ENCODE peak calls at places on chromosomes 16 and 17, in eight cellular contexts. One of them, this sample, is unnamed.

GRCh38 chr17:1720856-1721386 is 3.6 kb upstream of the WDR81 start:
- DNase-seq in HL-60: no peak
- DNase-seq in ascending aorta: no peak
- DNase-seq in left cardiac atrium: peak
- DNase-seq in activated gamma-delta T cell treated with Interleukin-2 at 50 U/mL for 16 hours: peak
- DNase-seq in NCI-H2081: peak
- DNase-seq in A549: peak
- DNase-seq in skeletal muscle cell: no peak
- DNase-seq in this sample: peak

GRCh38 chr17:82014971-82015310 is 7.7 kb downstream of the CENPX start:
- DNase-seq in HL-60: no peak
- DNase-seq in ascending aorta: no peak
- DNase-seq in left cardiac atrium: no peak
- DNase-seq in activated gamma-delta T cell treated with Interleukin-2 at 50 U/mL for 16 hours: no peak
- DNase-seq in NCI-H2081: no peak
- DNase-seq in A549: no peak
- DNase-seq in skeletal muscle cell: no peak
- DNase-seq in this sample: no peak

GRCh38 chr16:54585966-54586365 is 299.4 kb upstream of the IRX3 start:
- DNase-seq in HL-60: no peak
- DNase-seq in ascending aorta: no peak
- DNase-seq in left cardiac atrium: no peak
- DNase-seq in activated gamma-delta T cell treated with Interleukin-2 at 50 U/mL for 16 hours: no peak
- DNase-seq in NCI-H2081: no peak
- DNase-seq in A549: no peak
- DNase-seq in skeletal muscle cell: no peak
- DNase-seq in this sample: no peak

GRCh38 chr17:46785696-46786095 is 32.8 kb downstream of the WNT3 start:
- DNase-seq in HL-60: no peak
- DNase-seq in ascending aorta: no peak
- DNase-seq in left cardiac atrium: no peak
- DNase-seq in activated gamma-delta T cell treated with Interleukin-2 at 50 U/mL for 16 hours: no peak
- DNase-seq in NCI-H2081: no peak
- DNase-seq in A549: no peak
- DNase-seq in skeletal muscle cell: no peak
- DNase-seq in this sample: peak

GRCh38 chr17:42985225-42985624 is 4.9 kb downstream of the RUNDC1 start:
- DNase-seq in HL-60: no peak
- DNase-seq in ascending aorta: no peak
- DNase-seq in left cardiac atrium: no peak
- DNase-seq in activated gamma-delta T cell treated with Interleukin-2 at 50 U/mL for 16 hours: no peak
- DNase-seq in NCI-H2081: no peak
- DNase-seq in A549: no peak
- DNase-seq in skeletal muscle cell: no peak
- DNase-seq in this sample: no peak

GRCh38 chr17:6323626-6324356 is 111.1 kb downstream of the AIPL1 start:
- DNase-seq in HL-60: no peak
- DNase-seq in ascending aorta: no peak
- DNase-seq in left cardiac atrium: no peak
- DNase-seq in activated gamma-delta T cell treated with Interleukin-2 at 50 U/mL for 16 hours: no peak
- DNase-seq in NCI-H2081: no peak
- DNase-seq in A549: peak
- DNase-seq in skeletal muscle cell: no peak
- DNase-seq in this sample: peak

GRCh38 chr17:79192503-79193500 is 118.2 kb downstream of the ENGASE start:
- DNase-seq in HL-60: no peak
- DNase-seq in ascending aorta: no peak
- DNase-seq in left cardiac atrium: peak
- DNase-seq in activated gamma-delta T cell treated with Interleukin-2 at 50 U/mL for 16 hours: no peak
- DNase-seq in NCI-H2081: no peak
- DNase-seq in A549: no peak
- DNase-seq in skeletal muscle cell: no peak
- DNase-seq in this sample: peak

GRCh38 chr16:11890231-11890630 is 25.5 kb downstream of the GSPT1 start:
- DNase-seq in HL-60: no peak
- DNase-seq in ascending aorta: no peak
- DNase-seq in left cardiac atrium: no peak
- DNase-seq in activated gamma-delta T cell treated with Interleukin-2 at 50 U/mL for 16 hours: no peak
- DNase-seq in NCI-H2081: no peak
- DNase-seq in A549: no peak
- DNase-seq in skeletal muscle cell: no peak
- DNase-seq in this sample: no peak

GRCh38 chr17:63967953-63968352 is 4.8 kb downstream of the SCN4A start:
- DNase-seq in HL-60: no peak
- DNase-seq in ascending aorta: no peak
- DNase-seq in left cardiac atrium: no peak
- DNase-seq in activated gamma-delta T cell treated with Interleukin-2 at 50 U/mL for 16 hours: no peak
- DNase-seq in NCI-H2081: no peak
- DNase-seq in A549: no peak
- DNase-seq in skeletal muscle cell: no peak
- DNase-seq in this sample: no peak

GRCh38 chr17:13417551-13417950 is 184.2 kb downstream of the HS3ST3A1 start:
- DNase-seq in HL-60: no peak
- DNase-seq in ascending aorta: no peak
- DNase-seq in left cardiac atrium: no peak
- DNase-seq in activated gamma-delta T cell treated with Interleukin-2 at 50 U/mL for 16 hours: no peak
- DNase-seq in NCI-H2081: no peak
- DNase-seq in A549: no peak
- DNase-seq in skeletal muscle cell: no peak
- DNase-seq in this sample: no peak

GRCh38 chr17:40180694-40181093 is 3.4 kb downstream of the RAPGEFL1 start:
- DNase-seq in HL-60: no peak
- DNase-seq in ascending aorta: no peak
- DNase-seq in left cardiac atrium: no peak
- DNase-seq in activated gamma-delta T cell treated with Interleukin-2 at 50 U/mL for 16 hours: no peak
- DNase-seq in NCI-H2081: no peak
- DNase-seq in A549: no peak
- DNase-seq in skeletal muscle cell: no peak
- DNase-seq in this sample: no peak

GRCh38 chr16:71915350-71915749 is 20.0 kb downstream of the IST1 start:
- DNase-seq in HL-60: no peak
- DNase-seq in ascending aorta: no peak
- DNase-seq in left cardiac atrium: no peak
- DNase-seq in activated gamma-delta T cell treated with Interleukin-2 at 50 U/mL for 16 hours: no peak
- DNase-seq in NCI-H2081: no peak
- DNase-seq in A549: no peak
- DNase-seq in skeletal muscle cell: no peak
- DNase-seq in this sample: no peak

GRCh38 chr16:27935076-27935475 is 128.4 kb downstream of the GSG1L start:
- DNase-seq in HL-60: no peak
- DNase-seq in ascending aorta: no peak
- DNase-seq in left cardiac atrium: no peak
- DNase-seq in activated gamma-delta T cell treated with Interleukin-2 at 50 U/mL for 16 hours: no peak
- DNase-seq in NCI-H2081: no peak
- DNase-seq in A549: no peak
- DNase-seq in skeletal muscle cell: no peak
- DNase-seq in this sample: no peak

GRCh38 chr16:8519179-8519578 is 71.1 kb downstream of the TMEM114 start:
- DNase-seq in HL-60: no peak
- DNase-seq in ascending aorta: no peak
- DNase-seq in left cardiac atrium: no peak
- DNase-seq in activated gamma-delta T cell treated with Interleukin-2 at 50 U/mL for 16 hours: no peak
- DNase-seq in NCI-H2081: no peak
- DNase-seq in A549: no peak
- DNase-seq in skeletal muscle cell: no peak
- DNase-seq in this sample: no peak

This sample was measured in iPS-NIHi11.